ENCODE peak calls at places on chromosomes 11 and 22, in seven cellular contexts. Q is heart right ventricle, M is neuronal stem cell, G is transverse colon, C is endodermal cell, Z is tibial artery, A is left ventricle myocardium inferior. W is an unnamed sample.

GRCh38 chr22:49925525-49926128 is 7.2 kb downstream of the CRELD2 start:
- DNase-seq in Q (no peak), M (no peak), G (peak; percentile 58), C (no peak), Z (no peak), A (no peak), W (no peak)

GRCh38 chr11:61891331-61892084 is at the start of gene FADS3:
- DNase-seq in Q (peak; percentile 92), M (peak; percentile 83), G (peak; percentile 90), C (peak; percentile 96), Z (peak; percentile 88), A (peak; percentile 91), W (peak; percentile 93)

GRCh38 chr22:46801331-46801811 is 38.9 kb downstream of the TBC1D22A start:
- DNase-seq in Q (no peak), M (no peak), G (no peak), C (peak; percentile 31), Z (no peak), A (no peak), W (no peak)

GRCh38 chr22:30879398-30879797 is 89.2 kb downstream of the MORC2 start:
- DNase-seq in Q (peak; percentile 4), M (no peak), G (no peak), C (no peak), Z (no peak), A (no peak), W (no peak)

GRCh38 chr11:115656684-115657083 is 152.5 kb upstream of the CADM1 start:
- DNase-seq in Q (no peak), M (no peak), G (peak; percentile 57), C (no peak), Z (no peak), A (no peak), W (no peak)

GRCh38 chr11:587546-587945 is 11.3 kb downstream of the PHRF1 start:
- DNase-seq in Q (no peak), M (no peak), G (no peak), C (no peak), Z (no peak), A (no peak), W (no peak)

GRCh38 chr11:60193687-60194433 is 11.0 kb upstream of the MS4A6A start:
- DNase-seq in Q (no peak), M (peak; percentile 56), G (peak; percentile 54), C (peak; percentile 90), Z (peak; percentile 43), A (no peak), W (peak; percentile 56)

GRCh38 chr11:40280161-40281054 is 1179.0 kb downstream of the LRRC4C start:
- DNase-seq in Q (peak; percentile 36), M (no peak), G (no peak), C (no peak), Z (peak; percentile 44), A (peak; percentile 18), W (peak; percentile 20)

GRCh38 chr11:69311767-69312385 is 17.9 kb downstream of the MYEOV start:
- DNase-seq in Q (no peak), M (no peak), G (no peak), C (no peak), Z (no peak), A (no peak), W (no peak)

GRCh38 chr11:44366741-44367140 is 56.8 kb upstream of the ALX4 start:
- DNase-seq in Q (no peak), M (no peak), G (no peak), C (peak; percentile 68), Z (no peak), A (no peak), W (no peak)

GRCh38 chr11:66231561-66231960 is 36.9 kb upstream of the RAB1B start:
- DNase-seq in Q (no peak), M (no peak), G (no peak), C (no peak), Z (no peak), A (no peak), W (no peak)

GRCh38 chr11:93908689-93909088 is 58.3 kb upstream of the VSTM5 start:
- DNase-seq in Q (no peak), M (no peak), G (no peak), C (no peak), Z (no peak), A (no peak), W (no peak)

GRCh38 chr11:63765688-63766241 is 2.8 kb downstream of the ZFTA start:
- DNase-seq in Q (no peak), M (no peak), G (peak; percentile 16), C (no peak), Z (no peak), A (no peak), W (no peak)

GRCh38 chr11:101401245-101401644 is 182.6 kb downstream of the TRPC6 start:
- DNase-seq in Q (no peak), M (no peak), G (no peak), C (no peak), Z (no peak), A (no peak), W (no peak)

GRCh38 chr22:45626198-45626651 is 45.4 kb upstream of the ATXN10 start:
- DNase-seq in Q (no peak), M (no peak), G (peak; percentile 80), C (no peak), Z (no peak), A (no peak), W (no peak)

GRCh38 chr11:26950260-26950719 is 43.6 kb upstream of the FIBIN start:
- DNase-seq in Q (no peak), M (no peak), G (peak; percentile 17), C (no peak), Z (no peak), A (no peak), W (no peak)

GRCh38 chr11:12439615-12440014 is 62.2 kb downstream of the PARVA start:
- DNase-seq in Q (no peak), M (no peak), G (peak; percentile 35), C (peak; percentile 57), Z (no peak), A (no peak), W (no peak)

GRCh38 chr11:109586789-109587188 is 164.8 kb downstream of the C11orf87 start:
- DNase-seq in Q (no peak), M (no peak), G (no peak), C (no peak), Z (no peak), A (no peak), W (no peak)

GRCh38 chr11:70002433-70002832 is 75.7 kb upstream of the ANO1 start:
- DNase-seq in Q (no peak), M (no peak), G (no peak), C (no peak), Z (no peak), A (no peak), W (no peak)

GRCh38 chr11:79244175-79244804 is 196.5 kb downstream of the TENM4 start:
- DNase-seq in Q (no peak), M (no peak), G (no peak), C (no peak), Z (peak; percentile 39), A (no peak), W (no peak)

GRCh38 chr11:79242616-79243015 is 198.2 kb downstream of the TENM4 start:
- DNase-seq in Q (no peak), M (no peak), G (no peak), C (no peak), Z (no peak), A (no peak), W (no peak)

GRCh38 chr11:79244805-79245197 is 196.0 kb downstream of the TENM4 start:
- DNase-seq in Q (no peak), M (no peak), G (no peak), C (no peak), Z (no peak), A (no peak), W (no peak)

GRCh38 chr11:79241842-79242241 is 199.0 kb downstream of the TENM4 start:
- DNase-seq in Q (no peak), M (no peak), G (no peak), C (no peak), Z (no peak), A (no peak), W (no peak)

DNA sequence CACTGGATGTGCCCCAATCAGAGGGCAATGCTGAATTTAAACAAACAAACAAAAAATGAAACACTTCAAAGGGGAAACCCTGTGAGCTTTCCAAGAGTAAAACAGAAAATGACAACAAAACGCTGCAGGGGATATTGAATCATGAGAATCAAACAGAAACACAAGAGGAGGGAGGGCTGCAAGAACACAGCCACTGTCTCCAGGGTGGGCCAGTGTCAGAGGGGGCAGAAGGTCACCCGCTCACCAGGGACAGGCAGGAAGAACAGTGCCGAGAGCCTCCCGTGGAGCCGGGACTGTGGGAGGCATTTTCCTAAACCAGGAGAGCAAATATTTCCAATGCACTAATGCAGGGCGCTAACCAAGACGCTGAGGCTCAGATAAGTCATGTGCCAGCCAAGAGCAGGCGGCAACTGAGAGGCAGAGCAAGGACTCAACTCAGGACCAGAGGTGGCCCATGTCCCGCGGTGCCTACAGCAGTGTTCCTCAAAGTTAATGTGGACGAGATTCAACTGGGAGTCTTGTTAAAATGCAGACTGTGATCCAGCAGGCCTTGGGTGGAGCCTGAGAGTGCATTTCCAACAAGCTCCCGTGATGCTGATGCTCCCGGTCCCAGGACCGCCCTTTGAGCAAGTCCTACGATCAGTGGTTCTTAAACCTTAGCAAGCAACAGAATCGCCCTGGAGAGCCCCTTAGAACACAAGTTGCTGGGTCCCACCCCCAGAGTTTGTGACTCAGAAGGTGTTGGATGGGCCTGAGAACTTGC is 197.2 kb downstream of the TENM4 start:
- DNase-seq in Q (no peak), M (no peak), G (no peak), C (no peak), Z (no peak), A (no peak), W (no peak)
- H3K27me3 ChIP-seq in Q (no peaks in the 10 kb centered on the region), M (no peaks in the 10 kb centered on the region), G (no peaks in the 10 kb centered on the region), C (no peaks in the 10 kb centered on the region), Z (no peaks in the 10 kb centered on the region), A (peaks cover 13% of the 10 kb centered on the region), W (no peaks in the 10 kb centered on the region)

DNA sequence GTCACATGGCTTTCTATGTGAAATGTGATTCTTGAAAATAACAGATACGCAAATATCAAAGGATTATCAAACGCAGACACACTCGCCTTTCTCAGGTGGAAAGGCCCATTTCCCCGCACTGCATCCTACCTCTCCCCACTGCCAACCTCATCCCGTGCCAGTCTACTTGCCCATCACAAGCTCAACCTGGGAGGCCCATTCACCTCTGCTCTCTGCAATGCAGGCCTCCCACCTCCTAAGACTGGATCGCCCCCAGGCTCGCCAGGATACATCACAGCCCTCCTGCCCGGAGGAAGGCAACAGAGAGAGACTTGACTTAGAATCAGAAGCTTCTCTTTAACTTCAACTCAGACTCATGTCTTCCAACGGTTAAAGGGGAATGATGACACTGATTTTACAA is 33.3 kb downstream of the NFRKB start:
- DNase-seq in Q (no peak), M (no peak), G (no peak), C (peak; percentile 57), Z (no peak), A (no peak), W (no peak)
- H3K27ac ChIP-seq in Q (no peak overlapping the region), M (peak overlapping the region; percentile 71), G (no peak overlapping the region), C (peak overlapping the region; percentile 70), Z (no peak overlapping the region), A (peak overlapping the region; percentile 51), W (no peak overlapping the region)

GRCh38 chr11:76197941-76198640 is 8.2 kb downstream of the WNT11 start:
- DNase-seq in Q (no peak), M (no peak), G (no peak), C (no peak), Z (no peak), A (no peak), W (peak; percentile 32)
- H3K4me1 ChIP-seq in Q (no peaks in the 10 kb centered on the region), M (no peaks in the 10 kb centered on the region), G (no peaks in the 10 kb centered on the region), C (no peaks in the 10 kb centered on the region), Z (no peaks in the 10 kb centered on the region), A (no peaks in the 10 kb centered on the region), W (no peaks in the 10 kb centered on the region)

DNA sequence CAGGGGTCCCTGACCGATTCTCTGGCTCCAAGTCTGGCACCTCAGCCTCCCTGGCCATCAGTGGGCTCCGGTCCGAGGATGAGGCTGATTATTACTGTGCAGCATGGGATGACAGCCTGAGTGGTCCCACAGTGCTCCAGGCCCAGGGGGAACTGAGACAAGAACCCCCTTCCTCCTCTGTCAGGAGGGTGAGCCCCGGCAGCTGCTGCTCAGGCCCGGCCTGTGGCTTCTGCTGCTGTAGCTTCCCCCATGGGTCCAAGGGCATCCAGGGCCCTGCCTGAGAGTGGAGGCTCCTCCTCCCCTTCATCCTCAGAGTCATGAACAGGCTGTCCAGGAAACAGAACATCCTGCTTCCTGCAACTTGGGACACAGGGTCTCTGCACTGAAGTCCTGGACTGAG is 113.5 kb downstream of the VPREB1 start:
- DNase-seq in Q (no peak), M (no peak), G (no peak), C (no peak), Z (no peak), A (no peak), W (no peak)
- H3K27me3 ChIP-seq in Q (peaks cover 49% of the 10 kb centered on the region), M (peaks cover 16% of the 10 kb centered on the region), G (peaks cover 6% of the 10 kb centered on the region), C (peaks cover 82% of the 10 kb centered on the region), Z (no peaks in the 10 kb centered on the region), A (peaks cover 67% of the 10 kb centered on the region), W (peaks cover 11% of the 10 kb centered on the region)

W was measured in heart left ventricle.